ENCODE peak calls at places on chromosomes 5 and 9, in four cellular contexts. K, G, E and X are unnamed samples.

GRCh38 chr5:83714780-83715179 is 5.9 kb downstream of the HAPLN1 start:
- DNase-seq in E (no peak), G (no peak), K (no peak), X (no peak)

GRCh38 chr5:177546262-177546741 is 8.1 kb downstream of the FAM193B start:
- DNase-seq in K (no peak), G (peak), E (no peak), X (no peak)

GRCh38 chr9:69649566-69650260 is 22.5 kb downstream of the APBA1 start:
- DNase-seq in E (no peak), K (no peak), G (no peak), X (no peak)

GRCh38 chr9:68515304-68516017 is 25.2 kb downstream of the TMEM252 start:
- DNase-seq in K (no peak), G (no peak), E (no peak), X (no peak)

GRCh38 chr9:69519470-69520240 is 152.5 kb downstream of the APBA1 start:
- DNase-seq in K (no peak), G (no peak), E (no peak), X (no peak)

GRCh38 chr9:96852676-96853075 is 1.6 kb downstream of the ZNF782 start:
- DNase-seq in E (no peak), K (no peak), G (no peak), X (no peak)

GRCh38 chr9:106945727-106946690 is 83.0 kb downstream of the ZNF462 start:
- DNase-seq in E (no peak), K (no peak), G (no peak), X (no peak)

GRCh38 chr9:104836235-104836634 is 72.3 kb downstream of the NIPSNAP3B start:
- DNase-seq in K (no peak), G (peak), E (no peak), X (no peak)

GRCh38 chr9:122309861-122310260 is 45.2 kb downstream of the MRRF start:
- DNase-seq in G (no peak), E (no peak), K (no peak), X (no peak)

GRCh38 chr5:143887302-143887638 is 75.3 kb downstream of the HMHB1 start:
- DNase-seq in E (no peak), K (no peak), G (peak), X (no peak)

GRCh38 chr9:91101598-91102168 is 260.0 kb downstream of the AUH start:
- DNase-seq in G (no peak), E (no peak), K (no peak), X (no peak)

GRCh38 chr5:172636279-172637050 is 4.6 kb upstream of the NEURL1B start:
- DNase-seq in G (no peak), E (no peak), K (no peak), X (no peak)

GRCh38 chr9:114518599-114519022 is 13.3 kb upstream of the WHRN start:
- DNase-seq in G (no peak), E (no peak), K (peak), X (no peak)

GRCh38 chr5:172672696-172673095 is 31.6 kb downstream of the NEURL1B start:
- DNase-seq in E (no peak), K (no peak), G (no peak), X (no peak)

GRCh38 chr9:6449645-6450044 is 36.6 kb downstream of the UHRF2 start:
- DNase-seq in G (no peak), K (no peak), E (no peak), X (no peak)

GRCh38 chr5:57685866-57686265 is 203.3 kb upstream of the ACTBL2 start:
- DNase-seq in E (no peak), K (no peak), G (no peak), X (no peak)

GRCh38 chr9:96719538-96720315 is 58.2 kb downstream of the ZNF510 start:
- DNase-seq in E (no peak), G (no peak), K (no peak), X (no peak)

GRCh38 chr5:139636207-139636792 is 11.8 kb upstream of the CXXC5 start:
- DNase-seq in G (peak), E (peak), K (peak), X (peak)

GRCh38 chr9:72386186-72386585 is 21.2 kb upstream of the ZFAND5 start:
- DNase-seq in G (no peak), E (no peak), K (no peak), X (no peak)

GRCh38 chr5:180830253-180831138 is 27.9 kb upstream of the MGAT1 start:
- DNase-seq in K (no peak), G (no peak), E (no peak), X (no peak)

GRCh38 chr5:149561848-149562247 is 10.6 kb upstream of the CSNK1A1 start:
- DNase-seq in K (no peak), E (no peak), G (no peak), X (no peak)

DNA sequence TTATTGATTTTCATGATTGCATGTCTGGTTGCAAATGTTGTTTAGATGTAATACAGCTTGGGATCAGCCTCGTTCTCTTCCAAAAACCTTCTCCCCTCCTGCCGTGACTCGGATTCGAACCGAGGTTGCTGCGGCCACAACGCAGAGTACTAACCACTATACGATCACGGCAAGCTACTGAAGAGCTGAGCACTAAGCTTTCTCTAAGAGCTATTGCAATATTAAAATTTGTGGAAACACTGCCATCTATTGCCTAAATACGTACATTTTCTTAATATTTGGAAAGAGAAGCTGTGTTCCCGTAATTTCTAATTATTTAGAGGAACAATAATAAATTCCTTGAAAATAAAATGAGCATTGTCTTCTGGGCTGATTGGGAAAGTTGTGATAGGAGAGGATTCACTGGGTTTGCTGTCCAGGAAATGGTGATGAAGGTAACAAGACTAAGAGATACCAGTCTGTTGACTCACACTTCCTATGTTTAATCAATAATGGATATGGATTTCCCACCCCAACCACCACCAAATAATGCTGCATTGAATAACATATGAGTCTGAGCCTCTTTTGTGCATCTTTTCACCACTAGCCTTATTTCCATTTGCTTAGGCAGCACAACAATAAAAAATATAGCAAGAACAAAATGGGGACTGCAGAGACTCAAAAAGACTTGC is 120.0 kb upstream of the NFIB start:
- DNase-seq in G (no peak), E (peak), K (no peak), X (no peak)
- TF ChIP-seq SPI1 in G (no peak), E (no peak), K (no peak), X (no peak)

GRCh38 chr9:37001461-37001860 is 32.6 kb downstream of the PAX5 start:
- DNase-seq in E (no peak), K (no peak), G (no peak), X (no peak)
- TF ChIP-seq SPI1 in E (no peak), K (no peak), G (no peak), X (no peak)

GRCh38 chr9:38226491-38226951 is 157.5 kb upstream of the SHB start:
- DNase-seq in K (no peak), E (no peak), G (peak), X (no peak)
- TF ChIP-seq SPI1 in K (no peak), E (peak), G (peak), X (no peak)

GRCh38 chr9:99391937-99392574 is 170.0 kb downstream of the SEC61B start:
- DNase-seq in K (no peak), E (no peak), G (no peak), X (no peak)
- TF ChIP-seq SPI1 in K (no peak), E (no peak), G (no peak), X (no peak)

DNA sequence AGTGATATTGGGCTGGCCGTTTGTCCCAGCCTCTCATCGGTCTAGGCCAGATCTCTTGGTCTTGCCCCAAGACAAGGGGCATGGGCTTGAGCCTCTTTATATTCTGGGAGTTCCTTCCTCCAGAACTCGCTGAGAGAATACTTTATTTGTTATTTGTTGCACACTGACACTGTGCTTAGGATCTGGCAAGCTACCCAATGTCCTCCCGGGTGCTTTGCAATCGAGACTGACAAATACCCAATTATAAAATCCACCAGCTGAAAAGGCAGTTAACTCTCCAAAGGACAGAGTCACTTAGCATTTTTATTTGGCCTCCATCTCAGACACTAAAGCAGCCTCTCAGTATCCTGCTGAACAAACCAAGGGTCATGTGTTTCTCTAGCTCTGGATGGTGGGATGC is 500.2 kb upstream of the DAP start:
- DNase-seq in G (no peak), E (no peak), K (no peak), X (no peak)
- TF ChIP-seq SPI1 in G (no peak), E (no peak), K (no peak), X (no peak)

DNA sequence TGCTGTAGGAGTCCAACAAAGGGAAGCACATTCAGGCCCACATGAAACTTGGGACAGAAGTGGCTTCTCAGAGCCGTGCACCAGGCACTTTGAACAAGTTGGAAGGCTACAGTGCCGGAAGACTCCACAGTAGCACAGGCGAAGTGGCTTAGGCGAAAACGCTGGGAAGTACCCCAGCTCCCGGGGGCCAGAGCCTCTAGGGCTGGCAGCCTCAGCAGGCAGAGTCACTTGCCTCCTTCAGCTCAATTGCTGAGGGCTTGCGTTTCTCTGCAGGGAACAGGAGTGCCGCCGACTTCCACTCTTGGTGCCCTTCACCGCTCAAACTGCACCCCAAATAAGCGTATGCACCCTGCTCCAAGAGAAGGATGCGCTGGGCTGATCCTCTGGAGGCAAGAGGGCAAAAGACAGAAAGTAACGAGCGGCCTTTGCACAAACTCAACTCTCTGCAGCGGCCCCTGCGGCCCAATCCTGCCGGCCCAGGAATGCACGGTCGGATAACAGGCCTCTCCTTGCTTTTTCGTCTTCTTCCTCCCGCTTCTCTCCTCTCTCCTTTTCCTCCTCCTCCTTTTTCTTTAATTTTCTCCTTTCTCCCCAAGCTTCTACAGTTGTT is 1.2 kb upstream of the S1PR3 start:
- DNase-seq in G (no peak), E (no peak), K (no peak), X (no peak)
- TF ChIP-seq SPI1 in G (no peak), E (no peak), K (no peak), X (no peak)

DNA sequence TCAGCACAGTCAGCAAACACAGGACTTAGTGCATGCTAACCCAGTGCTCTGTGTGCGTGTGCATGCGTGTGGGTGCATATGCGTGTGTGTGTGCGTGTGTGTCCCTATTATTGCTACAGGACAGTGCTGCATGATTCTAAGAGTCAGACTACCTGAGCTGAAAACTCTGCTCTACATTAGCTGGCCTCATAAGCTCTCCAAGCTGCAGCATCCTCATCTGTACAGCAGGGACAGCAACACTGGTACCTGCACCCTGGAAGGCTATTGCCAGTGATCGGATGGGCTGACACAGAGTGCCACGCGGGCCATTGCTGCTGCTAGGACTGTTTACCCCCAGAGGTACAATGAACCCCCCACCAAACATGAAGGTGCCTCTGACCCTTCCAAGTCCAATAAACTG is 1.2 kb downstream of the ADAMTS12 start:
- DNase-seq in G (no peak), E (no peak), K (no peak), X (peak)
- TF ChIP-seq SPI1 in G (no peak), E (no peak), K (no peak), X (no peak)

GRCh38 chr5:163354685-163355084 is 82.7 kb upstream of the CCNG1 start:
- DNase-seq in K (peak), G (no peak), E (no peak), X (peak)
- TF ChIP-seq SPI1 in K (peak), G (no peak), E (no peak), X (peak)

DNA sequence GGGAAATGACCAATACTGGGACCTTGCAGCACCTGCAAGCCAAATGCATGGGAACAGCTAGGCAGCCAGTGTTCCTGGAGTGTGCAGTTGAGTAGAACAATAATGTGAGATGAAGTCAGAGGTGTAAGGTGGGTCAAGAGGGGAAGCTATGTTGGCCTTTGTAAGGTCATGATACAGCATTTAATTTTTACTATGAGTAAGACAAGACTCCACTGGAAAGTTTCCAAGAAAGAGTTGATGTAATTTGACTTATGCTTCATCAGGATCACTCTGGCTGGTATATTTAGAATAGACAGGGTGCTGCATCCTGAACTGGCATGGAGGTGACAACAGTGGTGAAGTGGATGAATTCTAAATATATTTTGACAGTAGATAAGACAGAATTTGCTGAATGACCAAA is 744.8 kb downstream of the KCTD16 start:
- DNase-seq in G (no peak), K (no peak), E (no peak), X (no peak)
- TF ChIP-seq SPI1 in G (no peak), K (no peak), E (no peak), X (no peak)